ENCODE peak calls at places on chromosomes 4 and X, in ten cellular contexts. One of them, this sample, is unnamed.

GRCh38 chrX:53714580-53715335 is 28.2 kb upstream of the HUWE1 start:
- DNase-seq in kidney glomerular epithelial cell: peak
- DNase-seq in thoracic aorta: no peak
- DNase-seq in tibial nerve: no peak
- DNase-seq in endothelial cell: no peak
- DNase-seq in AG09309: no peak
- DNase-seq in transverse colon: peak
- DNase-seq in stimulated activated CD4-positive, alpha-beta T cell treated with anti-CD3 and anti-CD28 coated beads, Interleukin-15, amount 100 ng/mL, for 1 hour: peak
- DNase-seq in T-helper 1 cell: peak
- DNase-seq in ELR: peak
- DNase-seq in this sample: peak

GRCh38 chr4:1097553-1097952 is 15.8 kb downstream of the RNF212 start:
- DNase-seq in tibial nerve: no peak
- DNase-seq in stimulated activated CD4-positive, alpha-beta T cell treated with anti-CD3 and anti-CD28 coated beads, Interleukin-15, amount 100 ng/mL, for 1 hour: no peak
- DNase-seq in thoracic aorta: no peak
- DNase-seq in ELR: no peak
- DNase-seq in kidney glomerular epithelial cell: no peak
- DNase-seq in transverse colon: no peak
- DNase-seq in AG09309: no peak
- DNase-seq in endothelial cell: no peak
- DNase-seq in T-helper 1 cell: no peak
- DNase-seq in this sample: peak

GRCh38 chr4:1674682-1675081 is 9.4 kb downstream of the FAM53A start:
- DNase-seq in tibial nerve: no peak
- DNase-seq in T-helper 1 cell: no peak
- DNase-seq in stimulated activated CD4-positive, alpha-beta T cell treated with anti-CD3 and anti-CD28 coated beads, Interleukin-15, amount 100 ng/mL, for 1 hour: no peak
- DNase-seq in transverse colon: no peak
- DNase-seq in ELR: no peak
- DNase-seq in kidney glomerular epithelial cell: no peak
- DNase-seq in thoracic aorta: no peak
- DNase-seq in AG09309: no peak
- DNase-seq in endothelial cell: no peak
- DNase-seq in this sample: no peak

GRCh38 chr4:141541851-141542250 is 94.5 kb upstream of the IL15 start:
- DNase-seq in T-helper 1 cell: no peak
- DNase-seq in kidney glomerular epithelial cell: no peak
- DNase-seq in transverse colon: no peak
- DNase-seq in endothelial cell: no peak
- DNase-seq in stimulated activated CD4-positive, alpha-beta T cell treated with anti-CD3 and anti-CD28 coated beads, Interleukin-15, amount 100 ng/mL, for 1 hour: no peak
- DNase-seq in thoracic aorta: no peak
- DNase-seq in ELR: no peak
- DNase-seq in AG09309: peak
- DNase-seq in tibial nerve: no peak
- DNase-seq in this sample: no peak

GRCh38 chr4:38190717-38191178 is 230.6 kb downstream of the PTTG2 start:
- DNase-seq in endothelial cell: no peak
- DNase-seq in ELR: peak
- DNase-seq in stimulated activated CD4-positive, alpha-beta T cell treated with anti-CD3 and anti-CD28 coated beads, Interleukin-15, amount 100 ng/mL, for 1 hour: no peak
- DNase-seq in thoracic aorta: peak
- DNase-seq in T-helper 1 cell: no peak
- DNase-seq in AG09309: peak
- DNase-seq in transverse colon: no peak
- DNase-seq in kidney glomerular epithelial cell: peak
- DNase-seq in tibial nerve: no peak
- DNase-seq in this sample: no peak

GRCh38 chr4:170090667-170091052 is 904 bp upstream of the AADAT start:
- DNase-seq in stimulated activated CD4-positive, alpha-beta T cell treated with anti-CD3 and anti-CD28 coated beads, Interleukin-15, amount 100 ng/mL, for 1 hour: no peak
- DNase-seq in kidney glomerular epithelial cell: no peak
- DNase-seq in endothelial cell: no peak
- DNase-seq in AG09309: no peak
- DNase-seq in tibial nerve: no peak
- DNase-seq in thoracic aorta: no peak
- DNase-seq in T-helper 1 cell: no peak
- DNase-seq in transverse colon: no peak
- DNase-seq in ELR: peak
- DNase-seq in this sample: no peak

GRCh38 chr4:142778908-142779307 is 67.2 kb downstream of the INPP4B start:
- DNase-seq in stimulated activated CD4-positive, alpha-beta T cell treated with anti-CD3 and anti-CD28 coated beads, Interleukin-15, amount 100 ng/mL, for 1 hour: no peak
- DNase-seq in kidney glomerular epithelial cell: no peak
- DNase-seq in AG09309: no peak
- DNase-seq in transverse colon: no peak
- DNase-seq in tibial nerve: no peak
- DNase-seq in T-helper 1 cell: no peak
- DNase-seq in ELR: peak
- DNase-seq in thoracic aorta: no peak
- DNase-seq in endothelial cell: no peak
- DNase-seq in this sample: no peak

GRCh38 chrX:8018916-8019315 is 91.7 kb upstream of the PNPLA4 start:
- DNase-seq in endothelial cell: no peak
- DNase-seq in tibial nerve: no peak
- DNase-seq in thoracic aorta: no peak
- DNase-seq in ELR: no peak
- DNase-seq in kidney glomerular epithelial cell: no peak
- DNase-seq in transverse colon: no peak
- DNase-seq in T-helper 1 cell: no peak
- DNase-seq in stimulated activated CD4-positive, alpha-beta T cell treated with anti-CD3 and anti-CD28 coated beads, Interleukin-15, amount 100 ng/mL, for 1 hour: no peak
- DNase-seq in AG09309: no peak
- DNase-seq in this sample: no peak

GRCh38 chr4:119238068-119238722 is 25.7 kb downstream of the USP53 start:
- DNase-seq in endothelial cell: no peak
- DNase-seq in thoracic aorta: no peak
- DNase-seq in tibial nerve: no peak
- DNase-seq in transverse colon: no peak
- DNase-seq in ELR: no peak
- DNase-seq in AG09309: no peak
- DNase-seq in kidney glomerular epithelial cell: no peak
- DNase-seq in T-helper 1 cell: no peak
- DNase-seq in stimulated activated CD4-positive, alpha-beta T cell treated with anti-CD3 and anti-CD28 coated beads, Interleukin-15, amount 100 ng/mL, for 1 hour: no peak
- DNase-seq in this sample: no peak

GRCh38 chr4:89998350-89999098 is 103.9 kb downstream of the MMRN1 start:
- DNase-seq in stimulated activated CD4-positive, alpha-beta T cell treated with anti-CD3 and anti-CD28 coated beads, Interleukin-15, amount 100 ng/mL, for 1 hour: no peak
- DNase-seq in endothelial cell: no peak
- DNase-seq in ELR: no peak
- DNase-seq in tibial nerve: no peak
- DNase-seq in T-helper 1 cell: no peak
- DNase-seq in transverse colon: no peak
- DNase-seq in thoracic aorta: no peak
- DNase-seq in AG09309: no peak
- DNase-seq in kidney glomerular epithelial cell: no peak
- DNase-seq in this sample: no peak

GRCh38 chr4:80989921-80990544 is 40.5 kb upstream of the BMP3 start:
- DNase-seq in AG09309: peak
- DNase-seq in thoracic aorta: no peak
- DNase-seq in ELR: peak
- DNase-seq in stimulated activated CD4-positive, alpha-beta T cell treated with anti-CD3 and anti-CD28 coated beads, Interleukin-15, amount 100 ng/mL, for 1 hour: no peak
- DNase-seq in tibial nerve: no peak
- DNase-seq in transverse colon: no peak
- DNase-seq in endothelial cell: peak
- DNase-seq in kidney glomerular epithelial cell: peak
- DNase-seq in T-helper 1 cell: no peak
- DNase-seq in this sample: no peak

GRCh38 chrX:155048997-155049619 is 21.8 kb downstream of the CMC4 start:
- DNase-seq in thoracic aorta: no peak
- DNase-seq in transverse colon: peak
- DNase-seq in AG09309: no peak
- DNase-seq in ELR: peak
- DNase-seq in kidney glomerular epithelial cell: no peak
- DNase-seq in stimulated activated CD4-positive, alpha-beta T cell treated with anti-CD3 and anti-CD28 coated beads, Interleukin-15, amount 100 ng/mL, for 1 hour: no peak
- DNase-seq in tibial nerve: no peak
- DNase-seq in endothelial cell: peak
- DNase-seq in T-helper 1 cell: peak
- DNase-seq in this sample: no peak

GRCh38 chrX:50180073-50180940 is 20.5 kb downstream of the AKAP4 start:
- DNase-seq in T-helper 1 cell: no peak
- DNase-seq in thoracic aorta: no peak
- DNase-seq in kidney glomerular epithelial cell: no peak
- DNase-seq in ELR: no peak
- DNase-seq in tibial nerve: no peak
- DNase-seq in stimulated activated CD4-positive, alpha-beta T cell treated with anti-CD3 and anti-CD28 coated beads, Interleukin-15, amount 100 ng/mL, for 1 hour: no peak
- DNase-seq in endothelial cell: no peak
- DNase-seq in AG09309: no peak
- DNase-seq in transverse colon: no peak
- DNase-seq in this sample: no peak

GRCh38 chr4:122623637-122624036 is 2.8 kb upstream of the IL21 start:
- DNase-seq in ELR: no peak
- DNase-seq in stimulated activated CD4-positive, alpha-beta T cell treated with anti-CD3 and anti-CD28 coated beads, Interleukin-15, amount 100 ng/mL, for 1 hour: no peak
- DNase-seq in AG09309: no peak
- DNase-seq in T-helper 1 cell: no peak
- DNase-seq in transverse colon: no peak
- DNase-seq in endothelial cell: no peak
- DNase-seq in tibial nerve: no peak
- DNase-seq in thoracic aorta: no peak
- DNase-seq in kidney glomerular epithelial cell: no peak
- DNase-seq in this sample: no peak

GRCh38 chrX:16640823-16641222 is 9.1 kb upstream of the S100G start:
- DNase-seq in transverse colon: no peak
- DNase-seq in stimulated activated CD4-positive, alpha-beta T cell treated with anti-CD3 and anti-CD28 coated beads, Interleukin-15, amount 100 ng/mL, for 1 hour: no peak
- DNase-seq in thoracic aorta: no peak
- DNase-seq in kidney glomerular epithelial cell: no peak
- DNase-seq in AG09309: no peak
- DNase-seq in T-helper 1 cell: no peak
- DNase-seq in endothelial cell: no peak
- DNase-seq in tibial nerve: no peak
- DNase-seq in ELR: no peak
- DNase-seq in this sample: no peak

GRCh38 chr4:38461342-38461741 is 202.7 kb upstream of the KLF3 start:
- DNase-seq in transverse colon: no peak
- DNase-seq in tibial nerve: no peak
- DNase-seq in ELR: peak
- DNase-seq in AG09309: no peak
- DNase-seq in T-helper 1 cell: no peak
- DNase-seq in kidney glomerular epithelial cell: no peak
- DNase-seq in thoracic aorta: no peak
- DNase-seq in stimulated activated CD4-positive, alpha-beta T cell treated with anti-CD3 and anti-CD28 coated beads, Interleukin-15, amount 100 ng/mL, for 1 hour: no peak
- DNase-seq in endothelial cell: no peak
- DNase-seq in this sample: no peak

GRCh38 chr4:128385683-128386304 is 98.2 kb upstream of the PGRMC2 start:
- DNase-seq in ELR: peak
- DNase-seq in transverse colon: no peak
- DNase-seq in stimulated activated CD4-positive, alpha-beta T cell treated with anti-CD3 and anti-CD28 coated beads, Interleukin-15, amount 100 ng/mL, for 1 hour: no peak
- DNase-seq in AG09309: no peak
- DNase-seq in kidney glomerular epithelial cell: peak
- DNase-seq in thoracic aorta: no peak
- DNase-seq in T-helper 1 cell: no peak
- DNase-seq in tibial nerve: no peak
- DNase-seq in endothelial cell: no peak
- DNase-seq in this sample: peak

GRCh38 chr4:68367835-68368234 is 17.9 kb upstream of the YTHDC1 start:
- DNase-seq in endothelial cell: no peak
- DNase-seq in AG09309: no peak
- DNase-seq in thoracic aorta: no peak
- DNase-seq in T-helper 1 cell: no peak
- DNase-seq in transverse colon: no peak
- DNase-seq in kidney glomerular epithelial cell: peak
- DNase-seq in tibial nerve: no peak
- DNase-seq in stimulated activated CD4-positive, alpha-beta T cell treated with anti-CD3 and anti-CD28 coated beads, Interleukin-15, amount 100 ng/mL, for 1 hour: no peak
- DNase-seq in ELR: no peak
- DNase-seq in this sample: no peak

GRCh38 chr4:11073621-11074051 is 355.1 kb downstream of the HS3ST1 start:
- DNase-seq in kidney glomerular epithelial cell: no peak
- DNase-seq in AG09309: no peak
- DNase-seq in thoracic aorta: peak
- DNase-seq in transverse colon: peak
- DNase-seq in stimulated activated CD4-positive, alpha-beta T cell treated with anti-CD3 and anti-CD28 coated beads, Interleukin-15, amount 100 ng/mL, for 1 hour: no peak
- DNase-seq in T-helper 1 cell: no peak
- DNase-seq in tibial nerve: peak
- DNase-seq in ELR: peak
- DNase-seq in endothelial cell: no peak
- DNase-seq in this sample: no peak

GRCh38 chr4:148542922-148543623 is 100.9 kb upstream of the NR3C2 start:
- DNase-seq in stimulated activated CD4-positive, alpha-beta T cell treated with anti-CD3 and anti-CD28 coated beads, Interleukin-15, amount 100 ng/mL, for 1 hour: no peak
- DNase-seq in AG09309: no peak
- DNase-seq in endothelial cell: no peak
- DNase-seq in tibial nerve: no peak
- DNase-seq in T-helper 1 cell: no peak
- DNase-seq in kidney glomerular epithelial cell: peak
- DNase-seq in transverse colon: no peak
- DNase-seq in thoracic aorta: no peak
- DNase-seq in ELR: peak
- DNase-seq in this sample: no peak

GRCh38 chrX:26783512-26784225 is 567.7 kb downstream of the MAGEB5 start:
- DNase-seq in ELR: peak
- DNase-seq in AG09309: no peak
- DNase-seq in T-helper 1 cell: no peak
- DNase-seq in thoracic aorta: peak
- DNase-seq in stimulated activated CD4-positive, alpha-beta T cell treated with anti-CD3 and anti-CD28 coated beads, Interleukin-15, amount 100 ng/mL, for 1 hour: no peak
- DNase-seq in endothelial cell: no peak
- DNase-seq in kidney glomerular epithelial cell: no peak
- DNase-seq in transverse colon: no peak
- DNase-seq in tibial nerve: no peak
- DNase-seq in this sample: no peak

GRCh38 chr4:138916763-138917162 is 98.8 kb upstream of the NOCT start:
- DNase-seq in T-helper 1 cell: no peak
- DNase-seq in kidney glomerular epithelial cell: peak
- DNase-seq in AG09309: no peak
- DNase-seq in ELR: no peak
- DNase-seq in transverse colon: no peak
- DNase-seq in tibial nerve: no peak
- DNase-seq in endothelial cell: no peak
- DNase-seq in stimulated activated CD4-positive, alpha-beta T cell treated with anti-CD3 and anti-CD28 coated beads, Interleukin-15, amount 100 ng/mL, for 1 hour: no peak
- DNase-seq in thoracic aorta: no peak
- DNase-seq in this sample: no peak

This sample was measured in lower leg skin.